ENCODE peak calls at places on chromosomes 16 and 17, in seven cellular contexts. Y is psoas muscle, I is retinal pigment epithelial cell, Q is thyroid gland, F is fibroblast of the aortic adventitia, D is heart left ventricle, L is cardiac fibroblast. W is an unnamed sample.

GRCh38 chr16:83701494-83701893 is 106.3 kb upstream of the HSBP1 start:
- DNase-seq in Y (no peak), I (peak; percentile 12), Q (peak; percentile 77), F (peak; percentile 37), D (no peak), L (peak; percentile 49), W (no peak)

GRCh38 chr16:83899272-83899897 is 470 bp downstream of the MLYCD start:
- DNase-seq in Y (peak; percentile 74), I (no peak), Q (peak; percentile 47), F (peak; percentile 56), D (peak; percentile 77), L (peak; percentile 67), W (no peak)

GRCh38 chr17:79988163-79988971 is 47.3 kb downstream of the TBC1D16 start:
- DNase-seq in Y (peak; percentile 22), I (no peak), Q (peak; percentile 86), F (peak; percentile 80), D (peak; percentile 56), L (peak; percentile 82), W (no peak)

GRCh38 chr17:63568563-63568962 is 18.3 kb downstream of the DCAF7 start:
- DNase-seq in Y (no peak), I (no peak), Q (no peak), F (no peak), D (no peak), L (no peak), W (no peak)

GRCh38 chr16:85176541-85177447 is 64.5 kb upstream of the CIBAR2 start:
- DNase-seq in Y (peak; percentile 48), I (no peak), Q (peak; percentile 40), F (no peak), D (no peak), L (no peak), W (no peak)

GRCh38 chr17:41666336-41666680 is 22.4 kb upstream of the EIF1 start:
- DNase-seq in Y (peak; percentile 56), I (no peak), Q (peak; percentile 34), F (peak; percentile 33), D (peak; percentile 60), L (peak; percentile 55), W (no peak)

GRCh38 chr17:49578963-49579500 is 3.4 kb downstream of the NXPH3 start:
- DNase-seq in Y (peak; percentile 50), I (no peak), Q (no peak), F (no peak), D (no peak), L (no peak), W (no peak)

GRCh38 chr16:15996432-15997109 is 47.2 kb downstream of the ABCC1 start:
- DNase-seq in Y (peak; percentile 80), I (no peak), Q (no peak), F (peak; percentile 91), D (no peak), L (peak; percentile 92), W (no peak)

GRCh38 chr16:22665048-22665797 is 148.7 kb upstream of the HS3ST2 start:
- DNase-seq in Y (no peak), I (no peak), Q (no peak), F (no peak), D (no peak), L (no peak), W (no peak)

GRCh38 chr17:40309031-40309937 is at the start of gene RARA:
- DNase-seq in Y (peak; percentile 68), I (no peak), Q (peak; percentile 60), F (peak; percentile 38), D (no peak), L (no peak), W (no peak)

GRCh38 chr16:68760671-68761275 is 23.7 kb downstream of the CDH1 start:
- DNase-seq in Y (no peak), I (no peak), Q (no peak), F (no peak), D (no peak), L (peak; percentile 12), W (no peak)

GRCh38 chr17:81317992-81318391 is 22.9 kb upstream of the SLC38A10 start:
- DNase-seq in Y (no peak), I (no peak), Q (no peak), F (no peak), D (no peak), L (no peak), W (no peak)

GRCh38 chr16:87926246-87927194 is 9.8 kb downstream of the CA5A start:
- DNase-seq in Y (no peak), I (no peak), Q (peak; percentile 88), F (no peak), D (no peak), L (no peak), W (no peak)

GRCh38 chr17:39194089-39194984 is 3.1 kb downstream of the CACNB1 start:
- DNase-seq in Y (peak; percentile 96), I (no peak), Q (no peak), F (peak; percentile 58), D (no peak), L (peak; percentile 67), W (no peak)

GRCh38 chr16:67783353-67783725 is 23.0 kb downstream of the RANBP10 start:
- DNase-seq in Y (no peak), I (no peak), Q (no peak), F (no peak), D (no peak), L (no peak), W (no peak)

GRCh38 chr17:39820541-39820940 is 43.6 kb downstream of the IKZF3 start:
- DNase-seq in Y (no peak), I (no peak), Q (no peak), F (no peak), D (no peak), L (no peak), W (no peak)

GRCh38 chr17:70947636-70948565 is 778.6 kb downstream of the KCNJ2 start:
- DNase-seq in Y (no peak), I (no peak), Q (no peak), F (no peak), D (no peak), L (no peak), W (no peak)

GRCh38 chr16:50173318-50173717 is 20.2 kb downstream of the TENT4B start:
- DNase-seq in Y (no peak), I (no peak), Q (no peak), F (no peak), D (no peak), L (no peak), W (no peak)

GRCh38 chr17:66739553-66739952 is 95.4 kb upstream of the CACNG5 start:
- DNase-seq in Y (no peak), I (no peak), Q (no peak), F (no peak), D (no peak), L (no peak), W (no peak)

DNA sequence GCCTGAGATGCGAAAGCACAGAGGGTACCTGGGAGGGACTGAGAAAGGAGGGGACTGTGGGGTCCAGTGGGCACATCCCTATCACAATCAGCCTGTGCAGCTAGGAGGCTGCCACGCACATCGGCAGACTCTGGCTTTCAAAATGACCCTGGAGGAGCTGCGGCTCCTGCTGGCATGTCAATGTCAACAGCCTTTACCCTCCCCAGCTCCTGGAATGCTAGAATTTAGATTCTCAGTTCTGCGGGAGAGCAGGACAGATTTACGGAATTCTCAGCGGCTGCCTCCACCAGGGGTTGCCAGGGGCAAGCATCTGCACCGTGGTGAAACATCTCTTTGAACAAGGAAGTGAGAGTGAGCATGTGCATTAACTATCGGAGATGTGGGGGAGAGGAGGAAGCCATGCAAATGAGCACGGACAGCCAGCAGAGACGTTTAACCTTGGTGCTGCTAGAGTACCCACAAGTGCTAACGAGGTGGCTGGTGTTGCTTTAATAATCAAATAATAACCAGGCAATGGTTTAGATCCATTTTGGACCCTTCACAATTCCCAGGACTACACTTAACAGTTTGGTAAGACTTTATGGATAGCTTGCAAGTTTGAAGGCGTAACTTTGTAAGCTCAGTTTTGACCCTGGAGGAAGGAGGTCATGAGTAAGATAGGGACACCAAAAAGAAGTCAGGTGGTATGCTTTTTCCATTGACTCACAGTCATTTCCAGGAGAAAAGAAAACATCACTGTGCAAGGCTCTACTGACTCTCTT is 54.1 kb downstream of the XYLT1 start:
- DNase-seq in Y (no peak), I (no peak), Q (peak; percentile 8), F (no peak), D (no peak), L (peak; percentile 19), W (no peak)
- H3K4me3 ChIP-seq in Y (no peak overlapping the region), I (no peak overlapping the region), Q (no peak overlapping the region), F (no peak overlapping the region), D (no peak overlapping the region), L (no peak overlapping the region), W (no peak overlapping the region)

GRCh38 chr17:9994761-9995160 is 89.7 kb upstream of the RCVRN start:
- DNase-seq in Y (no peak), I (no peak), Q (no peak), F (no peak), D (no peak), L (no peak), W (no peak)
- TF ChIP-seq CTCF in Y (no peak), I (no peak), Q (no peak), F (no peak), D (no peak), L (no peak), W (no peak)

GRCh38 chr16:77885596-77886295 is 97.4 kb downstream of the VAT1L start:
- DNase-seq in Y (no peak), I (no peak), Q (peak; percentile 59), F (peak; percentile 51), D (no peak), L (no peak), W (no peak)

GRCh38 chr16:77882359-77882758 is 94.0 kb downstream of the VAT1L start:
- DNase-seq in Y (no peak), I (no peak), Q (no peak), F (peak; percentile 72), D (no peak), L (no peak), W (no peak)

GRCh38 chr16:77877712-77878111 is 89.3 kb downstream of the VAT1L start:
- DNase-seq in Y (no peak), I (no peak), Q (no peak), F (peak; percentile 88), D (no peak), L (peak; percentile 49), W (no peak)

GRCh38 chr16:77876776-77877175 is 88.4 kb downstream of the VAT1L start:
- DNase-seq in Y (no peak), I (no peak), Q (no peak), F (no peak), D (no peak), L (no peak), W (no peak)

GRCh38 chr16:77881355-77882003 is 93.1 kb downstream of the VAT1L start:
- DNase-seq in Y (no peak), I (no peak), Q (no peak), F (no peak), D (no peak), L (no peak), W (no peak)
- H3K4me3 ChIP-seq in Y (no peak overlapping the region), I (no peak overlapping the region), Q (no peak overlapping the region), F (no peak overlapping the region), D (no peak overlapping the region), L (no peak overlapping the region), W (no peak overlapping the region)

GRCh38 chr17:7108981-7109380 is 5.6 kb downstream of the ASGR2 start:
- DNase-seq in Y (no peak), I (no peak), Q (no peak), F (no peak), D (no peak), L (no peak), W (no peak)

GRCh38 chr17:7109461-7110322 is 4.9 kb downstream of the ASGR2 start:
- DNase-seq in Y (no peak), I (no peak), Q (no peak), F (no peak), D (no peak), L (no peak), W (no peak)

GRCh38 chr17:7111784-7112526 is 2.7 kb downstream of the ASGR2 start:
- DNase-seq in Y (no peak), I (no peak), Q (no peak), F (no peak), D (no peak), L (no peak), W (no peak)

GRCh38 chr17:7112527-7113108 is 2.0 kb downstream of the ASGR2 start:
- DNase-seq in Y (no peak), I (no peak), Q (no peak), F (no peak), D (no peak), L (no peak), W (no peak)

GRCh38 chr17:7110617-7111306 is 3.9 kb downstream of the ASGR2 start:
- DNase-seq in Y (no peak), I (no peak), Q (no peak), F (no peak), D (no peak), L (no peak), W (no peak)
- TF ChIP-seq CTCF in Y (no peak), I (no peak), Q (no peak), F (no peak), D (no peak), L (no peak), W (no peak)